ENCODE peak calls at places on chromosomes 16 and 17, in eight cellular contexts. A, I, W, H, T, K, M and U are unnamed samples. For H3K36me3 and H3K4me1, the result is how much of the 10 kb centered on the place peaks cover.

GRCh38 chr16:55031481-55031880 is 100.8 kb downstream of the IRX5 start:
- DNase-seq in A (peak), I (no peak), W (no peak), H (no peak), T (no peak), K (no peak), M (no peak), U (no peak)

GRCh38 chr17:16171613-16172012 is 43.7 kb downstream of the NCOR1 start:
- DNase-seq in A (no peak), I (no peak), W (no peak), H (no peak), T (no peak), K (no peak), M (no peak), U (no peak)

GRCh38 chr17:3207367-3207766 is at the start of gene OR1A1:
- DNase-seq in A (no peak), I (no peak), W (no peak), H (no peak), T (no peak), K (no peak), M (no peak), U (no peak)

GRCh38 chr16:56632848-56633365 is 448 bp downstream of the MT1M start:
- DNase-seq in A (no peak), I (no peak), W (no peak), H (no peak), T (no peak), K (no peak), M (no peak), U (no peak)

GRCh38 chr16:88073201-88073721 is 122.0 kb downstream of the BANP start:
- DNase-seq in A (no peak), I (no peak), W (no peak), H (no peak), T (no peak), K (no peak), M (peak), U (no peak)

GRCh38 chr17:47696717-47697642 is 3.0 kb downstream of the TBKBP1 start:
- DNase-seq in A (no peak), I (no peak), W (no peak), H (no peak), T (no peak), K (no peak), M (peak), U (no peak)

GRCh38 chr17:51015145-51015558 is 105.5 kb downstream of the SPAG9 start:
- DNase-seq in A (no peak), I (no peak), W (no peak), H (peak), T (no peak), K (no peak), M (no peak), U (peak)

GRCh38 chr17:28018439-28019070 is 23.9 kb upstream of the NLK start:
- DNase-seq in A (peak), I (no peak), W (peak), H (peak), T (no peak), K (peak), M (no peak), U (peak)

GRCh38 chr17:7833795-7834553 is at the start of gene KDM6B:
- DNase-seq in A (peak), I (peak), W (peak), H (peak), T (peak), K (peak), M (peak), U (peak)

GRCh38 chr16:12217341-12217740 is 240.8 kb downstream of the SNX29 start:
- DNase-seq in A (no peak), I (no peak), W (no peak), H (no peak), T (no peak), K (no peak), M (no peak), U (no peak)

GRCh38 chr17:10614536-10615155 is 42.5 kb downstream of the MYH3 start:
- DNase-seq in A (peak), I (no peak), W (peak), H (peak), T (no peak), K (no peak), M (no peak), U (peak)

GRCh38 chr16:29820271-29820701 is at the start of gene MVP:
- DNase-seq in A (peak), I (peak), W (peak), H (peak), T (peak), K (peak), M (peak), U (peak)

GRCh38 chr16:48347980-48348379 is 37.2 kb downstream of the SIAH1 start:
- DNase-seq in A (no peak), I (no peak), W (no peak), H (no peak), T (no peak), K (no peak), M (no peak), U (no peak)

GRCh38 chr16:85357924-85358505 is 245.7 kb upstream of the CIBAR2 start:
- DNase-seq in A (no peak), I (no peak), W (no peak), H (no peak), T (no peak), K (no peak), M (no peak), U (no peak)

GRCh38 chr17:35716897-35717839 is 14.3 kb upstream of the RASL10B start:
- DNase-seq in A (no peak), I (no peak), W (no peak), H (peak), T (no peak), K (no peak), M (no peak), U (no peak)
- H3K36me3 ChIP-seq in A (under half), I (under half), W (under half), H (under half), T (under half), K (under half), M (under half), U (half or more)

GRCh38 chr17:36547776-36548175 is 3.1 kb downstream of the GGNBP2 start:
- DNase-seq in A (no peak), I (no peak), W (no peak), H (no peak), T (no peak), K (no peak), M (no peak), U (no peak)
- H3K4me1 ChIP-seq in A (half or more), I (half or more), W (under half), H (under half), T (half or more), K (under half), M (half or more), U (under half)

GRCh38 chr17:73414171-73414955 is 102.6 kb upstream of the CDC42EP4 start:
- DNase-seq in A (no peak), I (no peak), W (no peak), H (no peak), T (no peak), K (no peak), M (peak), U (no peak)
- H3K36me3 ChIP-seq in A (under half), I (under half), W (under half), H (under half), T (under half), K (under half), M (under half), U (under half)

GRCh38 chr16:3865241-3865640 is 15.3 kb downstream of the CREBBP start:
- DNase-seq in A (no peak), I (no peak), W (no peak), H (no peak), T (no peak), K (no peak), M (no peak), U (no peak)

GRCh38 chr16:3861808-3862451 is 18.6 kb downstream of the CREBBP start:
- DNase-seq in A (no peak), I (no peak), W (no peak), H (no peak), T (no peak), K (no peak), M (peak), U (no peak)

GRCh38 chr16:3866703-3867431 is 13.6 kb downstream of the CREBBP start:
- DNase-seq in A (no peak), I (no peak), W (no peak), H (no peak), T (no peak), K (no peak), M (no peak), U (no peak)

GRCh38 chr16:3864562-3864961 is 16.0 kb downstream of the CREBBP start:
- DNase-seq in A (no peak), I (no peak), W (no peak), H (no peak), T (no peak), K (no peak), M (no peak), U (no peak)

GRCh38 chr16:3863587-3863986 is 16.9 kb downstream of the CREBBP start:
- DNase-seq in A (no peak), I (no peak), W (no peak), H (no peak), T (no peak), K (no peak), M (no peak), U (no peak)
- H3K4me1 ChIP-seq in A (half or more), I (half or more), W (under half), H (under half), T (half or more), K (under half), M (half or more), U (under half)

GRCh38 chr17:80926601-80927250 is 64.9 kb upstream of the CHMP6 start:
- DNase-seq in A (no peak), I (no peak), W (no peak), H (no peak), T (no peak), K (no peak), M (peak), U (no peak)

GRCh38 chr17:80923211-80924110 is 68.2 kb upstream of the CHMP6 start:
- DNase-seq in A (no peak), I (no peak), W (no peak), H (no peak), T (no peak), K (no peak), M (peak), U (no peak)

GRCh38 chr17:80924111-80924806 is 67.4 kb upstream of the CHMP6 start:
- DNase-seq in A (no peak), I (no peak), W (no peak), H (no peak), T (no peak), K (no peak), M (peak), U (no peak)

GRCh38 chr17:80925668-80926067 is 66.0 kb upstream of the CHMP6 start:
- DNase-seq in A (no peak), I (no peak), W (no peak), H (no peak), T (no peak), K (no peak), M (peak), U (no peak)

DNA sequence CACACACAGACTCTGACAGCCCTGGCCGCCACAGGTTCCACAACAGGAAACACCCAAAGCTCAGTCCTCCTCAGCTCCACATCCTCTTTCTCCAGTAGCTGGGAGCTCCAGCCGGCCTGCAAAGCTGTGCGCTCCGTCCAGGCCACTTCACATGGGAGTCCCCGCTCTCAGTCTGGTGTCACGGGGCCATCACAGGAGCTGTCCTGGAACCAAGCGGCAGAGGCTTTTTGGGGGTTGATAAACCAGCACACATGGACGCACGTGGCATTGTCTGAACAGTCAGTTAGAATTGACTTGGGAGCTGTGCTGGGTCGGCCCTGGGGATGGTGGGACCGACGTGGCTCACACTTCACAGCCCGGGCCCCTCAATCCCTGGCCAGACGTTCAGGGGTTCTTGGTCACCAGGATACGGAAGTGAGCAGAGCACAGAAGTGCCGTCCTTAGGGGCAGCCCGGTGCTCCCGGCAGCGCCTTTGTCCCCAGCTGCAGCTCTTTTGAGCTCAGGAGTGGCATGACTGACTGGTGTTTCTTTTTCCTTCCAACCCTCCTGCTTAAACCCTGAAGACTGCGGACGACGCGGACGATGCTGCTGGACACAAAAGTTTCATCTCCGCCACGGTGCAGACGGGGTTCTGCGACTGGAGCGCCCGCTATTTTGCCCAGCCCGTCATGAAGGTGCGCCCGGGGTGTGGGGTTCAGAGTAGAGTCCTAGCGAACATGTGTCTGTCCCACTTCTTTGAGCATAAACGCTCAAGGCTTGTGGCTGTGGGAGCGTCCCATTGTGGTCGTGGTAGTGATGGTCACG is 66.6 kb upstream of the CHMP6 start:
- DNase-seq in A (no peak), I (no peak), W (no peak), H (no peak), T (no peak), K (no peak), M (peak), U (no peak)
- H3K36me3 ChIP-seq in A (under half), I (under half), W (under half), H (under half), T (under half), K (under half), M (under half), U (half or more)

GRCh38 chr17:68108313-68109000 is 72.9 kb downstream of the KPNA2 start:
- DNase-seq in A (no peak), I (no peak), W (no peak), H (no peak), T (no peak), K (no peak), M (no peak), U (no peak)
- H3K4me1 ChIP-seq in A (under half), I (under half), W (under half), H (under half), T (under half), K (under half), M (under half), U (under half)

GRCh38 chr16:68553186-68553585 is 14.1 kb downstream of the ZFP90 start:
- DNase-seq in A (no peak), I (no peak), W (no peak), H (no peak), T (no peak), K (no peak), M (no peak), U (no peak)
- H3K36me3 ChIP-seq in A (under half), I (under half), W (under half), H (under half), T (half or more), K (half or more), M (under half), U (half or more)

GRCh38 chr16:50279142-50279865 is 13.0 kb downstream of the ADCY7 start:
- DNase-seq in A (peak), I (no peak), W (no peak), H (peak), T (peak), K (peak), M (peak), U (no peak)
- H3K4me1 ChIP-seq in A (under half), I (half or more), W (under half), H (under half), T (under half), K (under half), M (half or more), U (under half)

GRCh38 chr17:42406602-42407288 is 16.3 kb downstream of the CAVIN1 start:
- DNase-seq in A (peak), I (no peak), W (no peak), H (no peak), T (no peak), K (no peak), M (no peak), U (no peak)

GRCh38 chr17:42404326-42405055 is 16.2 kb upstream of the STAT3 start:
- DNase-seq in A (no peak), I (no peak), W (no peak), H (no peak), T (no peak), K (no peak), M (no peak), U (no peak)

GRCh38 chr17:42405076-42405475 is 16.8 kb upstream of the STAT3 start:
- DNase-seq in A (no peak), I (no peak), W (no peak), H (no peak), T (no peak), K (peak), M (no peak), U (no peak)

GRCh38 chr17:42407289-42407836 is 15.7 kb downstream of the CAVIN1 start:
- DNase-seq in A (peak), I (peak), W (peak), H (peak), T (peak), K (peak), M (peak), U (peak)

GRCh38 chr17:42405963-42406495 is 17.0 kb downstream of the CAVIN1 start:
- DNase-seq in A (peak), I (peak), W (peak), H (peak), T (peak), K (peak), M (peak), U (peak)
- H3K36me3 ChIP-seq in A (under half), I (under half), W (under half), H (under half), T (under half), K (under half), M (under half), U (half or more)

GRCh38 chr17:56593073-56593740 is at the start of gene NOG:
- DNase-seq in A (no peak), I (peak), W (peak), H (peak), T (peak), K (peak), M (peak), U (no peak)
- H3K4me1 ChIP-seq in A (under half), I (under half), W (under half), H (under half), T (under half), K (under half), M (under half), U (under half)